ENCODE peak calls at places on chromosomes 1 and 21, in nine cellular contexts. R, F, H, I, Y, M, V, N and Z are unnamed samples.

GRCh38 chr1:38529337-38529860 is 330.2 kb downstream of the RRAGC start:
- DNase-seq in Y (no peak), M (no peak), V (no peak), N (no peak), F (no peak), I (peak; percentile 6), H (no peak), R (no peak), Z (no peak)

GRCh38 chr1:234659538-234659937 is 49.6 kb upstream of the IRF2BP2 start:
- DNase-seq in M (peak; percentile 82), V (no peak), R (no peak), I (peak; percentile 94), Y (peak; percentile 69), N (no peak), H (no peak), F (peak; percentile 89), Z (no peak)

GRCh38 chr1:180167721-180168467 is 13.2 kb downstream of the QSOX1 start:
- DNase-seq in F (peak; percentile 93), N (no peak), M (peak; percentile 86), Y (peak; percentile 80), R (peak; percentile 30), I (no peak), V (no peak), H (peak; percentile 92), Z (no peak)

GRCh38 chr1:149917590-149918144 is at the start of gene SV2A:
- DNase-seq in M (peak; percentile 67), R (peak; percentile 86), Y (no peak), V (peak; percentile 95), H (peak; percentile 87), I (peak; percentile 26), F (no peak), N (no peak), Z (peak; percentile 17)

GRCh38 chr1:110475358-110476027 is 24.5 kb downstream of the PROK1 start:
- DNase-seq in Y (peak; percentile 32), H (no peak), R (no peak), I (no peak), N (no peak), F (no peak), V (no peak), M (no peak), Z (no peak)

GRCh38 chr1:67687198-67687545 is 2.2 kb downstream of the GADD45A start:
- DNase-seq in R (no peak), F (no peak), V (no peak), H (no peak), I (peak; percentile 24), Y (no peak), N (peak; percentile 19), M (no peak), Z (peak; percentile 39)

GRCh38 chr1:67126111-67126746 is 8.5 kb downstream of the C1orf141 start:
- DNase-seq in Y (no peak), I (peak; percentile 70), V (no peak), H (peak; percentile 22), M (no peak), N (no peak), R (no peak), F (peak; percentile 12), Z (no peak)

GRCh38 chr1:210159206-210159605 is 73.4 kb upstream of the SERTAD4 start:
- DNase-seq in R (peak; percentile 78), N (no peak), Y (no peak), I (no peak), H (no peak), F (no peak), V (no peak), M (no peak), Z (no peak)

GRCh38 chr1:192485692-192486436 is 89.7 kb upstream of the RGS1 start:
- DNase-seq in I (peak; percentile 94), Y (no peak), F (peak; percentile 85), V (no peak), H (no peak), N (no peak), M (peak; percentile 70), R (no peak), Z (no peak)

GRCh38 chr1:26524181-26524580 is 5.4 kb upstream of the RPS6KA1 start:
- DNase-seq in V (peak; percentile 8), F (peak; percentile 89), H (no peak), Y (no peak), I (no peak), N (no peak), R (no peak), M (no peak), Z (no peak)

GRCh38 chr21:41664881-41665765 is 101.7 kb downstream of the RIPK4 start:
- DNase-seq in I (peak; percentile 96), H (no peak), M (no peak), F (peak; percentile 66), R (peak; percentile 40), N (no peak), Y (no peak), V (no peak), Z (no peak)

GRCh38 chr21:30072496-30072895 is 94.1 kb downstream of the CLDN17 start:
- DNase-seq in F (peak; percentile 72), H (peak; percentile 85), M (peak; percentile 58), N (peak; percentile 29), I (peak; percentile 79), Y (no peak), V (no peak), R (peak; percentile 64), Z (no peak)

GRCh38 chr1:183600136-183600535 is 9.9 kb upstream of the NCF2 start:
- DNase-seq in F (peak; percentile 49), H (no peak), Y (no peak), V (no peak), I (peak; percentile 93), N (no peak), R (no peak), M (no peak), Z (no peak)

GRCh38 chr1:86335906-86336305 is 60.2 kb downstream of the ODF2L start:
- DNase-seq in F (no peak), M (no peak), H (no peak), Y (no peak), V (no peak), R (no peak), I (no peak), N (no peak), Z (no peak)

GRCh38 chr1:2962061-2962460 is 59.2 kb upstream of the ACTRT2 start:
- DNase-seq in F (no peak), I (no peak), V (no peak), M (no peak), H (no peak), N (no peak), R (no peak), Y (no peak), Z (no peak)

GRCh38 chr1:213661346-213661745 is 326.4 kb upstream of the PROX1 start:
- DNase-seq in Y (no peak), H (no peak), F (peak; percentile 32), V (no peak), R (no peak), M (no peak), N (no peak), I (no peak), Z (no peak)

GRCh38 chr1:100122177-100122576 is 10.6 kb downstream of the SASS6 start:
- DNase-seq in I (no peak), M (no peak), Y (no peak), R (no peak), N (no peak), F (no peak), V (no peak), H (no peak), Z (no peak)

DNA sequence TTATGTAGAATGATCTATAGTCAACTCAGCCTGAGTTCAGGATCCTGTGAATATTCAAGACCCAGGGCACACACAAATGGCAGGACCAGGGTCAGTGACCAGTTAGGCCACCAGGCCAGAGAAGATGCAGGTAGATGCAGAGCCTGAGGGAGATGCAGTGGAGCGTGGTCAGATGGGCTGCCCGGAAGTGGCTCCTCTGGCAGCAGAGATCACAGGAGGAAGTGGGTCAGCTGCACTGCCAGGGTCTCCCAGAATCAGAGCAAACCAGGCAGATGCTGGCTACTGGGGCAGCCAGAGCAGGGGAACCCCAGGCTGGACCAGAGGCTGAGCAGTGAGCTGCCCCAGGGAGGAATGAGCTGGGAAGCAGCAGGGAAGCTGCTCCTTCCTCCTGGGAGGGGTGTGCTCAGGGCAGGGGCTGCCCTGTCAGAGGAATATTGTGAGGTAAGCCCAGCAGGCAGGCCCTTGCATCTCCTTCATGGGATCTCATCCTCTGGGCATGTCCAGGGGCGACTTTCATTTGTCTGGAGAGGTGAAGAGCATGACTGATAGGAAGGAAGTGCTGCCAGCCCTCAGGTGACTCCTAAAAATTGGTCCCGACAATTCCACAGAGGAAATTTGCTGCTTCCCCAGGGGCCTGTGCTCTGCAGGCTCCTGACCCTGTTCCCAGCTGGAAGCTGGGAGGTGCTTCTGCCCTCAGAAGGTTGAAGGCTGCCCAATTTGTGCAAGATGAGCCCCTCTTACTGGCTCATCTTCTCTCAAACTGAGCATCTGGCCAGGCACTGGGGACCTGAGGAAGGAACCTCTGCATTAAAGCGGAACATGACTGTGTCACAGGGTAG is 49.3 kb downstream of the STUM start:
- DNase-seq in I (no peak), F (no peak), M (no peak), R (no peak), N (no peak), Y (no peak), V (no peak), H (no peak), Z (peak; percentile 14)
- TF ChIP-seq EZH2phosphoT487 in I (no peak), F (no peak), M (no peak), R (no peak), N (no peak), Y (no peak), V (no peak), H (no peak), Z (no peak)

DNA sequence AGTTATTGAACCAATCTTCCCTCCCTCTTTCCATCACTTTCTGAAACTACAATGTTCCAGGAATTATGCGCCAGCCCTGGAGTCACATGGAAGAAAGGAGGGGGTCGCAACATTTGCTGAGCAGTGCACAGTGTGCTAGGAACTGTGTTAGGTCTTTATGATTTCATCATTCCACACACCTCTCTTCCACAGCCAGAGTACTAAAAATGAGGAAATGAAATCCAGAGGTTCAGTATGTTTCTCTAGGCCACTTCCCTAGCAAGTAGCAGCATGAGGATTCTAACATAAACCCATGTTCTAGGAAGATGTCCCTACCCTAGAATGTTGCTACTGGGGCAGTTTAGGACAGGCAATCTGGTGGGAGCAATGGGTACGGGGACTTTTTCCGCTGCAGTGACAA is 158.1 kb downstream of the SLC45A1 start:
- DNase-seq in R (no peak), F (no peak), H (no peak), M (no peak), Y (no peak), I (no peak), V (no peak), N (no peak), Z (no peak)
- TF ChIP-seq EZH2phosphoT487 in R (no peak), F (no peak), H (no peak), M (no peak), Y (no peak), I (no peak), V (no peak), N (no peak), Z (no peak)

DNA sequence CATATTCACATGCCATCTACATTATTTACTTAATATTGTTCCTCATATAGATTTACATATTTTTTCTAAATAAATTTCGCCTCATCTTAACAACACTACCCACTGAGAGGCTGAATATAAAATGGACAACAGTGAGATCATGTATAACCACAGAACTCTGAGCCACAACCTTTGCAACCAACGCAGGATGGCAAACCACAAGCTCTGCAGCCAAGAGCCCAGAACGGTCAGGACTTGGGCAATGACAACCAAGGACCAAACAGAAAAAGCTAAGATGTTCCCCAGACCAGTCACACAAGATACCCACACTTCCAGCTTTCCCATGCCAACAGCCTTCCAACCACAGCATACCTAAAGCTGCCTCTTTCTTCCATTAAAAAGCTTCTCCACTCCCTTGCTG is 118.1 kb downstream of the AKT3 start:
- DNase-seq in R (no peak), N (no peak), H (no peak), Y (no peak), V (no peak), I (no peak), M (no peak), F (no peak), Z (no peak)
- TF ChIP-seq EZH2phosphoT487 in R (no peak), N (no peak), H (no peak), Y (no peak), V (no peak), I (no peak), M (no peak), F (no peak), Z (no peak)

GRCh38 chr21:44466351-44466954 is 11.1 kb downstream of the LRRC3 start:
- DNase-seq in H (no peak), V (peak; percentile 16), Y (no peak), I (no peak), R (no peak), F (no peak), N (no peak), M (no peak), Z (no peak)
- TF ChIP-seq EZH2phosphoT487 in H (no peak), V (no peak), Y (no peak), I (no peak), R (no peak), F (no peak), N (no peak), M (no peak), Z (no peak)